ENCODE peak calls at places on chromosomes 2 and 18, in four cellular contexts. N, P, X and Y are unnamed samples.

GRCh38 chr2:85621338-85621737 is 5.4 kb downstream of the USP39 start:
- DNase-seq in N (no peak), P (no peak), X (no peak), Y (no peak)

GRCh38 chr2:167933097-167933814 is 314.1 kb downstream of the STK39 start:
- DNase-seq in N (no peak), P (peak), X (no peak), Y (no peak)

GRCh38 chr2:42047488-42048317 is at the start of gene PKDCC:
- DNase-seq in N (no peak), P (no peak), X (peak), Y (peak)

GRCh38 chr2:187552959-187553681 is 1.1 kb downstream of the TFPI start:
- DNase-seq in N (no peak), P (no peak), X (no peak), Y (no peak)

GRCh38 chr18:35610089-35610488 is 28.5 kb downstream of the GALNT1 start:
- DNase-seq in N (no peak), P (no peak), X (no peak), Y (no peak)

GRCh38 chr2:130728007-130728454 is 839 bp upstream of the GPR148 start:
- DNase-seq in N (no peak), P (peak), X (no peak), Y (no peak)

GRCh38 chr18:58640428-58640805 is 11.5 kb upstream of the ALPK2 start:
- DNase-seq in N (no peak), P (no peak), X (no peak), Y (no peak)

GRCh38 chr2:196836440-196836839 is 27.3 kb upstream of the C2orf66 start:
- DNase-seq in N (no peak), P (no peak), X (no peak), Y (no peak)

GRCh38 chr2:50346104-50346503 is 685.8 kb downstream of the NRXN1 start:
- DNase-seq in N (no peak), P (no peak), X (no peak), Y (no peak)

GRCh38 chr2:196487426-196487825 is 152.1 kb upstream of the CCDC150 start:
- DNase-seq in N (no peak), P (no peak), X (no peak), Y (no peak)

GRCh38 chr2:43129676-43130547 is 96.5 kb downstream of the ZFP36L2 start:
- DNase-seq in N (no peak), P (no peak), X (no peak), Y (no peak)

GRCh38 chr2:68333009-68333408 is 13.3 kb upstream of the CNRIP1 start:
- DNase-seq in N (no peak), P (no peak), X (no peak), Y (no peak)

GRCh38 chr2:8089596-8089995 is 592.3 kb upstream of the ID2 start:
- DNase-seq in N (no peak), P (no peak), X (no peak), Y (no peak)

GRCh38 chr2:104412384-104412783 is 441.5 kb upstream of the POU3F3 start:
- DNase-seq in N (no peak), P (no peak), X (peak), Y (no peak)

GRCh38 chr2:174836345-174836999 is 72.2 kb upstream of the CHRNA1 start:
- DNase-seq in N (no peak), P (no peak), X (peak), Y (no peak)

GRCh38 chr2:240165638-240166037 is 25.2 kb upstream of the OTOS start:
- DNase-seq in N (no peak), P (no peak), X (no peak), Y (no peak)

GRCh38 chr18:75624836-75625235 is 197.3 kb upstream of the SMIM21 start:
- DNase-seq in N (no peak), P (no peak), X (no peak), Y (no peak)

GRCh38 chr2:133486706-133487305 is 81.5 kb downstream of the NCKAP5 start:
- DNase-seq in N (no peak), P (no peak), X (no peak), Y (no peak)

GRCh38 chr2:222671259-222672067 is at the start of gene MOGAT1:
- DNase-seq in N (no peak), P (no peak), X (peak), Y (no peak)

GRCh38 chr2:203808041-203808750 is 59.4 kb upstream of the CTLA4 start:
- DNase-seq in N (no peak), P (peak), X (no peak), Y (no peak)

GRCh38 chr18:32714571-32715148 is 58.2 kb downstream of the KLHL14 start:
- DNase-seq in N (no peak), P (no peak), X (peak), Y (no peak)

GRCh38 chr2:217843353-217843752 is 159.4 kb downstream of the TNS1 start:
- DNase-seq in N (no peak), P (no peak), X (no peak), Y (no peak)

GRCh38 chr2:182144780-182145170 is 159.1 kb downstream of the PPP1R1C start:
- DNase-seq in N (no peak), P (no peak), X (no peak), Y (no peak)

GRCh38 chr2:165193178-165193777 is 10.6 kb downstream of the SCN3A start:
- DNase-seq in N (no peak), P (no peak), X (no peak), Y (no peak)

GRCh38 chr2:15471606-15472005 is 89.5 kb downstream of the NBAS start:
- DNase-seq in N (no peak), P (no peak), X (no peak), Y (no peak)

GRCh38 chr2:25389161-25389560 is 47.4 kb upstream of the DNMT3A start:
- DNase-seq in N (no peak), P (no peak), X (no peak), Y (no peak)

GRCh38 chr18:48573632-48574293 is 34.9 kb downstream of the CTIF start:
- DNase-seq in N (no peak), P (no peak), X (no peak), Y (no peak)

GRCh38 chr18:59566507-59566906 is 130.7 kb downstream of the CCBE1 start:
- DNase-seq in N (no peak), P (no peak), X (no peak), Y (no peak)

GRCh38 chr2:224944707-224945106 is 97.6 kb downstream of the DOCK10 start:
- DNase-seq in N (no peak), P (peak), X (no peak), Y (no peak)

GRCh38 chr18:62672600-62672999 is 42.7 kb upstream of the PHLPP1 start:
- DNase-seq in N (no peak), P (no peak), X (no peak), Y (no peak)

GRCh38 chr18:48888681-48889080 is 62.1 kb downstream of the SMAD7 start:
- DNase-seq in N (no peak), P (no peak), X (no peak), Y (no peak)

GRCh38 chr2:26471278-26471677 is 6.6 kb downstream of the OTOF start:
- DNase-seq in N (no peak), P (no peak), X (no peak), Y (no peak)
- TF ChIP-seq CTCF in N (no peak), P (no peak), X (no peak), Y (no peak)

DNA sequence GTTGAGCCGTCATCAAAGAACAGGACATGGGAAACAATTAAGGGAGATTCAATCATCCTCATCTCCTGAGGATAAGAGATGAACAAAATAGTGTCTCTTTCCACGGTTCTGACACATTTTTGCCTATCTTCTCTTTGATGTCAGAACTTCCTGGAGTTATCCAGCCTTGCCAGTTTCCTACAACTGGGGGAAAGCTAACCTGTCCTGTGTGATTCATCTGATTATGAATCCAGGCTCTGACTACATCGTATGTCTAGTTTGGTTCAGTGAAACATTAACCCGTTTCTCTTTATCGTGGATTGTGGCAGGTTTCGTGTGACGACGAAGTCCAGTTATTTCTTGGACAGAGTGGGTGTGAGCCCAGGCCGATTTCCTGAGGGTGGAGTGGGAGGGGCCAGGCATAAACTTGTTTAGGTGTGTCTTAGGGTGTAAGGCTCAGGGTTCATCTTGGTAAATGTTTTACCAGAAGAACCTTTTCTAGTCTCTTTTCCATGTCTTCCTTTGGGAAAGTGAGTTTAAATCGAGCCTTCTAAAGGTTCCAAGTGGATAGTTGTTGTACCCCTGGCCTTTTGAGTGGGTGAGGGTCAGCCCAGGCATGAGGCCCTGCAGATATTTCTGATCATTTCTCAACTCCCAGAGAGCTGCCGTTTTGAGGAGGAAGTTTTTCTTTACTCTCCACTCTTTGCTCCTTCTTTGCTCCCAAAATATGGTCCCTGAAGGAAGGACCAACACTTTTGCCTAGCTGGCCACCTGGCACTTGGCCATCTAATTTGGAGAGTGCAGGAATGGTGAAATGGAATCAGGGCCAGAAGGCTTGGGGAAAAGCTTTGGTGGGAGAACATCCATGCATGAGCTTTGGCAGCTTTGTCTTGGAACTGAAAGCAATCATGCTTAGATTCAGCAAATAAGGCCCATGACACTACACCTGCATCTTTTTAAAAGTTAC is 50.4 kb upstream of the FZD5 start:
- DNase-seq in N (no peak), P (no peak), X (peak), Y (no peak)
- TF ChIP-seq POLR2A in N (no peak), P (no peak), X (no peak), Y (no peak)

GRCh38 chr2:95022309-95023221 is 2.9 kb upstream of the MAL start:
- DNase-seq in N (no peak), P (no peak), X (peak), Y (no peak)
- TF ChIP-seq CTCF in N (peak), P (peak), X (peak), Y (peak)

DNA sequence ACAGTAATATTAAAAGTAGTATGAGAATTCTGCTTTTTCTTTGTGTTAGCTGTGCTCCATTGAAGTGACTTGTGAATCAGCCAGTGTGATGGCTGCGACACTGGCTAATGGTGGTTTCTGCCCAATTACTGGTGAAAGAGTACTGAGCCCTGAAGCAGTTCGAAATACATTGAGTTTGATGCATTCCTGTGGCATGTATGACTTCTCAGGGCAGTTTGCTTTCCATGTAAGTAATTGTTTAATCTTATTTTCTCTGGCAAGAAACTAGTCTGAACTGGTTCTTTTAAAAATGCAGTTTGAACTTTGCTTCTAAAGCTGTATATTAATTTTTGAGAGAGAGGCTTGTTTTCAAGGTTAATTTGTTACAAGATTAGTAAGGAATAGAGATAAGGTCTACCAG is 46.6 kb downstream of the GLS start:
- DNase-seq in N (no peak), P (no peak), X (no peak), Y (no peak)
- TF ChIP-seq POLR2A in N (no peak), P (no peak), X (no peak), Y (no peak)

DNA sequence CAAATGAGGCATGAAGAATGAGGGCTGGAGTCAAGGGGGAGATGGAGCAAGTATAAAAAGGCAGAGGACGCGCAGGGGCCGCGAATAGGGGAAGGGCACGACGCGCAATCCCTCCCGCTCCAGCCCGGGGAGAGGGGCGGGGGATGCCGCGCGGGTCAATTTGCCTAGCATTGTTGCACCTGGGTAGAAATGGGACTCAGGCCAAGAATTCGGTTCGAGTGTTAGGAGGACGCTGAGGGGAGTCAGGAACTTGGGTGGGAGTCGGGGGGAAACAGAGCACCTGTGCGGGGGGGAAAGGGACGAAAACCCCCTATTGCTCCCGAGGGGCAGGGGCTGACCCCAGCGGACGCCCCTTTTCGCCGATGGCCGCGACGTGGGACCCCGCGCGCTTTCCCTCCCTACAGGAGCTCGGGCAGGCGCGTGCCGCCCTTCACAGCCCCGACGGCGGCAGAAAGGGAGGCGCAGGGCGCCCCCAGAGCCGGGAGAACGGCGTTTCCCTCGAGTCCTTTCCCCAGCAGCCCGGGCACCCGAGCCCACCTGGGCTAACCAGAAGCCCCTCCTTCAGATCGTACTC is 425 bp downstream of the PAIP2B start:
- DNase-seq in N (no peak), P (no peak), X (no peak), Y (peak)
- TF ChIP-seq CTCF in N (no peak), P (no peak), X (peak), Y (no peak)

DNA sequence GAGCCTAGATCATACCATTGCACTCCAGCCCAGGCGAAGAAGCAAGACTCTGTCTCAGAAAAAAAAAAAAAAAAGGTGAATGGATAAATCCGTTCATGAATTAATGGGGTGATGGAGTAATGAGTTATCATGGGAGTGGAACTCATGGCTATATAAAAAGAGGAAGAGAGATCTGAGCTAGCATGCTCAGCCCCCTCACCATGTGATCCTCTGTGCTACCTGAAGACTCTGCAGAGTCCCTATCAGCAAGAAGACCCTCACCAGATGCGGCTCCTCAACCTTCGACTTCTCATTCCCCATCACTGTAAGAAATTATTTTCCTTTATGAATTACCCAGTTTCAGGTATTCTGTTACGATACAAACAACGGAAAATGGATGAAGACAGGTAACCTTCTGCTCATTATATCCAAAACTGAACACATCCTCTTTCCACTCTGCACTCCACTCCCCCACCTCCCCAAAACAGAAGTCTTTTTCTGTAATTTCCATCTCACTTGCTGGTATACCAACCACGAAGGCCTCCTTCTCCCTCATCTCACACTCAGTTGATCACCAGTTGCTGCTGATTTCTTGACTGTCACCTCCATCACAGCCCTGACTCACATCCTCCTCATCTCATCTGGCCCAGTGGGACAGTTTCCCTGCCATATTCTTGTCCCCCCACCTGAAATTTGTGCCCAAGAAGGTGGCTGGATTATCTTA is 8.8 kb downstream of the RETREG2 start:
- DNase-seq in N (no peak), P (no peak), X (no peak), Y (peak)
- TF ChIP-seq POLR2A in N (no peak), P (no peak), X (no peak), Y (no peak)

GRCh38 chr2:38523728-38524437 is 78.8 kb downstream of the HNRNPLL start:
- DNase-seq in N (no peak), P (no peak), X (peak), Y (no peak)
- TF ChIP-seq CTCF in N (peak), P (peak), X (peak), Y (no peak)

DNA sequence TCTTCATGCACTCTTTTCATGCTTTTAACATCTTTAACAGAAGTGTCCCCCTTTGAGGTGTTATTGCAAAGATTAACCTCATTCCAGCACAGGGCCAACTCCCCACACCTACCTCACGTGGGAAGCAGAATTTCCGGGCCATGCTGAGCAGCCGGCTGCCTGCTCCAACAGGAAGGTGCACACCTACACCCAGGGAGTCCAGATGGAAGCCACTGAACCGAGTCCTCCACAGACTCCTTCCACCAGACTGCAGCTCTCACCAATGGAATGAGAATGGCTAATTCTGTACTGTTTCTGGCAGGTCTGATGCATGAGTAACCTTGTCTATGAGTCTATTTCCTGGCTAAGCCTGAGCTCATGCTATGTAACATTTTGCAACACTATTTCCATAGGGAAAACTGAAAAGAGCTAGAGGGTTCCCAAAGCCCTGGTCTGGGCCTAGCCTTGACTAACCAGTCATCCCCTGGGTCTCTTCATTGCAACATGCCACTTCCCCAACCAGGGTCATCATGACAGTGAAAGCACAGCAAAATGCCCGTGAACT is 11.0 kb downstream of the ERFE start:
- DNase-seq in N (no peak), P (no peak), X (peak), Y (no peak)
- TF ChIP-seq POLR2A in N (no peak), P (no peak), X (no peak), Y (no peak)

GRCh38 chr2:179352181-179352580 is 87.5 kb upstream of the SESTD1 start:
- DNase-seq in N (no peak), P (no peak), X (no peak), Y (no peak)

GRCh38 chr2:179354296-179354695 is 89.7 kb upstream of the SESTD1 start:
- DNase-seq in N (no peak), P (no peak), X (no peak), Y (no peak)

GRCh38 chr2:179355881-179356280 is 91.2 kb upstream of the SESTD1 start:
- DNase-seq in N (no peak), P (no peak), X (no peak), Y (no peak)

GRCh38 chr2:179349670-179350303 is 85.2 kb upstream of the SESTD1 start:
- DNase-seq in N (no peak), P (no peak), X (no peak), Y (no peak)

DNA sequence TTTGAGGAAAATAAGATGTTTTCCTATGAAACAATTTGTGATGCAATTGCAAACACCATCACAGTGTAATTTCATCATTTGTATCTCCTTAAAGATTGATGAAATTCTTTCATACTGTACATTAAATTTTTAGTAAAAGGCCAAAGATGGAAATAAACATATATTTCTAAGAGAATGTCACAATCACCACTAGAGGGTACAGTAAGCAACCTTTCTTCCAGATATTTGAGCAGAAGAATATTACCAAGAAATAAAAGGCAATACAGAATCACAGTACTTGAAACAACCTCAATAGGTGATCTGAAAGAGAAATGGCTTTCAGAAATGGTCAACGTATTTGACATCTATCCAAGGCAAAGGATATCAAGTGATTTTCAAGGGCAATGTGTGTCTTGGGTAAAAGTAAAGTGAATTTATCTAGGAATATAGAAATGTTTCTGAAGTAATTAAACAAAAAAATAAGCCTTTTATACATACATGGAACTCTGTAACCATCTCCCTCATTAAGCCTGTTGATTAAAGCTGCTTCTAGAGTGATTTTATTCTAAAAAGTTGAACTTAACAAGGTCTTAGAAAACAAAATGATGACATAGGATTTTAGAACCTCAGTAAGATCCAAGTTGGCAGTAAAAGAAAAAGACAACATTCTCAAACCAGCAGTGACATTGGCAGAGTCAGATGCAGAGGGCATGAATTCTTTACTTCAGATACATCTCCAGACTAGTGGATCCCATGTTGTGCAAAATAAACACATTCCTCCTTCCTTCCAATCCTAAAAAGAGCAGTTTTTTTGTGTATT is 90.3 kb upstream of the SESTD1 start:
- DNase-seq in N (no peak), P (no peak), X (no peak), Y (no peak)
- TF ChIP-seq CTCF in N (no peak), P (peak), X (peak), Y (no peak)